ENCODE peak calls at places on chromosomes 3 and 15, in ten cellular contexts. L is epithelial cell of esophagus, X is heart right ventricle, Z is cardiac fibroblast, S is GM12864, P is astrocyte of the spinal cord, A is AG09309, F is lower leg skin, V is WERI-Rb-1, J is ovary. R is an unnamed sample.

GRCh38 chr15:39629376-39629775 is 48.5 kb downstream of the THBS1 start:
- DNase-seq in P (peak), L (peak), J (no peak), F (no peak), X (no peak), V (no peak), S (no peak), A (no peak), Z (peak), R (no peak)

GRCh38 chr15:77782691-77783090 is 150.0 kb upstream of the LINGO1 start:
- DNase-seq in A (no peak), X (no peak), Z (no peak), V (no peak), F (no peak), L (no peak), S (no peak), J (no peak), P (no peak), R (no peak)

GRCh38 chr3:157125101-157125500 is 34.8 kb downstream of the CCNL1 start:
- DNase-seq in X (no peak), S (no peak), A (no peak), P (no peak), J (no peak), Z (no peak), F (no peak), V (no peak), L (peak), R (no peak)

GRCh38 chr15:39801641-39802309 is 19.1 kb upstream of the FSIP1 start:
- DNase-seq in Z (no peak), L (peak), F (no peak), X (no peak), S (no peak), V (peak), J (no peak), A (no peak), P (no peak), R (peak)

GRCh38 chr15:85976102-85976501 is 103.6 kb upstream of the AGBL1 start:
- DNase-seq in A (no peak), J (no peak), V (no peak), S (no peak), X (no peak), F (no peak), Z (no peak), L (no peak), P (no peak), R (no peak)

GRCh38 chr15:83284563-83285283 is at the start of gene BNC1:
- DNase-seq in L (peak), F (no peak), P (peak), X (no peak), J (no peak), S (no peak), V (no peak), Z (no peak), A (no peak), R (no peak)

GRCh38 chr15:58285212-58285920 is 146.4 kb upstream of the LIPC start:
- DNase-seq in L (no peak), A (no peak), F (no peak), V (no peak), P (no peak), Z (no peak), X (no peak), J (no peak), S (no peak), R (peak)

GRCh38 chr15:56174649-56175048 is 69.0 kb downstream of the RFX7 start:
- DNase-seq in L (no peak), J (no peak), V (no peak), X (no peak), F (no peak), S (no peak), P (no peak), Z (no peak), A (no peak), R (no peak)

GRCh38 chr3:59085976-59086375 is 36.2 kb upstream of the CFAP20DC start:
- DNase-seq in J (no peak), F (no peak), X (no peak), L (no peak), S (no peak), Z (no peak), V (no peak), A (no peak), P (no peak), R (no peak)

GRCh38 chr3:171813897-171814460 is 3.7 kb upstream of the PLD1 start:
- DNase-seq in V (no peak), J (no peak), A (no peak), F (peak), Z (peak), S (no peak), X (no peak), P (no peak), L (no peak), R (no peak)

GRCh38 chr3:61454000-61454399 is 107.4 kb upstream of the PTPRG start:
- DNase-seq in A (no peak), V (no peak), S (no peak), Z (peak), P (no peak), J (no peak), L (no peak), X (no peak), F (no peak), R (no peak)

GRCh38 chr3:10376353-10376752 is 55.4 kb upstream of the SEC13 start:
- DNase-seq in Z (no peak), V (no peak), P (no peak), S (no peak), L (no peak), J (no peak), A (no peak), X (no peak), F (no peak), R (no peak)

GRCh38 chr3:146335386-146335785 is 84.5 kb upstream of the PLSCR4 start:
- DNase-seq in J (no peak), V (no peak), X (no peak), L (no peak), P (no peak), F (no peak), A (no peak), S (no peak), Z (no peak), R (no peak)

GRCh38 chr3:8595935-8596262 is 48.7 kb downstream of the SSUH2 start:
- DNase-seq in V (no peak), L (no peak), J (no peak), A (no peak), S (no peak), X (no peak), P (no peak), Z (no peak), F (no peak), R (no peak)

GRCh38 chr3:4232798-4233197 is 70.4 kb upstream of the SETMAR start:
- DNase-seq in V (no peak), P (no peak), S (no peak), L (no peak), Z (no peak), X (no peak), A (no peak), J (no peak), F (no peak), R (no peak)

GRCh38 chr3:188278717-188279324 is 124.9 kb downstream of the LPP start:
- DNase-seq in A (no peak), J (no peak), P (no peak), F (no peak), X (no peak), L (no peak), V (peak), S (no peak), Z (no peak), R (no peak)

GRCh38 chr3:37703633-37704032 is 158.0 kb upstream of the CTDSPL start:
- DNase-seq in F (no peak), L (peak), P (peak), V (no peak), J (no peak), X (no peak), S (no peak), Z (peak), A (no peak), R (no peak)

GRCh38 chr3:90015688-90016356 is 908.4 kb downstream of the EPHA3 start:
- DNase-seq in A (peak), L (peak), X (peak), F (no peak), V (no peak), J (peak), S (no peak), Z (peak), P (peak), R (no peak)

GRCh38 chr3:144866504-144866903 is 894.9 kb downstream of the DIPK2A start:
- DNase-seq in A (peak), V (no peak), L (no peak), J (no peak), Z (peak), X (no peak), P (no peak), S (no peak), F (no peak), R (no peak)

GRCh38 chr3:58388550-58389061 is 45.0 kb downstream of the PDHB start:
- DNase-seq in Z (peak), P (peak), J (no peak), S (no peak), A (peak), L (no peak), V (no peak), X (no peak), F (no peak), R (no peak)

GRCh38 chr3:25747033-25747432 is 36.2 kb downstream of the NGLY1 start:
- DNase-seq in Z (peak), X (no peak), J (no peak), A (no peak), P (peak), V (no peak), L (peak), S (no peak), F (no peak), R (no peak)

GRCh38 chr3:31562525-31562924 is 29.8 kb downstream of the STT3B start:
- DNase-seq in L (no peak), P (no peak), V (no peak), J (no peak), Z (no peak), S (no peak), F (no peak), A (no peak), X (no peak), R (no peak)

GRCh38 chr15:99605490-99605931 is 39.7 kb downstream of the MEF2A start:
- DNase-seq in A (no peak), V (no peak), L (peak), X (no peak), Z (no peak), S (no peak), P (no peak), J (no peak), F (no peak), R (no peak)

GRCh38 chr3:153038779-153039178 is 123.2 kb upstream of the RAP2B start:
- DNase-seq in A (no peak), J (no peak), S (no peak), F (no peak), P (no peak), X (no peak), L (peak), Z (no peak), V (no peak), R (no peak)

GRCh38 chr3:113441051-113441770 is at the start of gene CFAP44:
- DNase-seq in P (peak), F (peak), Z (peak), J (peak), X (peak), A (no peak), L (peak), V (no peak), S (no peak), R (peak)

GRCh38 chr3:10973196-10973595 is 19.4 kb upstream of the SLC6A1 start:
- DNase-seq in L (no peak), S (no peak), A (no peak), X (no peak), J (no peak), V (no peak), Z (no peak), F (no peak), P (no peak), R (no peak)

GRCh38 chr3:33636125-33636855 is 81.8 kb downstream of the CLASP2 start:
- DNase-seq in S (peak), L (peak), A (peak), V (no peak), X (no peak), Z (peak), P (peak), F (no peak), J (no peak), R (no peak)

GRCh38 chr3:155870945-155871745 is 695 bp downstream of the GMPS start:
- DNase-seq in J (peak), F (peak), X (peak), P (no peak), S (no peak), L (peak), A (no peak), V (peak), Z (peak), R (peak)

GRCh38 chr3:61875976-61876671 is 314.8 kb downstream of the PTPRG start:
- DNase-seq in V (no peak), P (no peak), X (no peak), S (no peak), F (no peak), A (no peak), J (no peak), L (no peak), Z (no peak), R (no peak)

GRCh38 chr3:164332856-164333802 is 745.2 kb downstream of the SI start:
- DNase-seq in Z (peak), S (no peak), X (no peak), F (no peak), A (no peak), L (no peak), V (peak), P (peak), J (peak), R (no peak)

GRCh38 chr15:50112488-50113186 is 6.4 kb downstream of the ATP8B4 start:
- DNase-seq in S (no peak), L (no peak), P (no peak), V (no peak), X (no peak), Z (no peak), F (no peak), J (no peak), A (no peak), R (no peak)

GRCh38 chr3:152218604-152219003 is 50.1 kb upstream of the MBNL1 start:
- DNase-seq in L (no peak), V (no peak), X (no peak), F (no peak), J (no peak), A (no peak), P (no peak), S (no peak), Z (no peak), R (no peak)

GRCh38 chr3:134867277-134867676 is 72.2 kb downstream of the EPHB1 start:
- DNase-seq in Z (no peak), V (no peak), P (no peak), A (no peak), F (no peak), X (no peak), L (no peak), S (no peak), J (no peak), R (peak)

GRCh38 chr15:100940785-100941379 is 21.7 kb downstream of the LRRK1 start:
- DNase-seq in L (no peak), F (no peak), S (no peak), X (no peak), A (no peak), P (no peak), J (no peak), V (no peak), Z (no peak), R (no peak)

GRCh38 chr3:72260590-72260914 is 475.6 kb upstream of the PROK2 start:
- DNase-seq in V (no peak), A (no peak), Z (no peak), P (no peak), X (no peak), F (no peak), J (no peak), S (no peak), L (no peak), R (no peak)

GRCh38 chr3:72255736-72256559 is 471.0 kb upstream of the PROK2 start:
- DNase-seq in A (no peak), L (peak), J (no peak), V (no peak), F (peak), S (no peak), Z (peak), P (no peak), X (peak), R (peak)

GRCh38 chr3:72259755-72260589 is 475.0 kb upstream of the PROK2 start:
- DNase-seq in F (no peak), P (peak), L (peak), X (no peak), S (no peak), V (no peak), J (no peak), A (no peak), Z (no peak), R (no peak)

GRCh38 chr3:72258366-72258765 is 473.4 kb upstream of the PROK2 start:
- DNase-seq in X (no peak), P (no peak), S (no peak), L (no peak), F (no peak), A (no peak), J (no peak), Z (no peak), V (no peak), R (no peak)

DNA sequence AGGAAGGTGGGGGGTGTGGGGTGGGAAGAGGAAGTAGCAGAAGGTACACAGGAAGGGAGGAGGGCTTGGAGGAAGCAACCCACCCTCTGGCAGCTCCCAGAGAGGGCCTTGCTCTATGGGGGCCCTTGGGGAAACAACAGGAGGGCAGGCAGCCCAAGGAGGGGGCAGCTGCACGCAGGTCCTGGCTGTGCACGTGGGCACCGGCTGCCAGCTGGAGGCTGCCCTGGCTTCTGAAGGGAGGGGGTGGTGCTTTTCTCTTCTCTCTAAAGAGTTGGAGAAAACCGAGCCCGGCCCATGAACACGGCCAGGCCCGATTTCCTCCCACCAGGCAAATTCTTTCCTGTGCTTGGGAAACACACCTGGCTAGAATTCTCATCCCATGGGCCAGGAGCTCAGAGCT is 473.8 kb upstream of the PROK2 start:
- DNase-seq in S (no peak), Z (no peak), J (no peak), L (no peak), F (no peak), P (no peak), A (no peak), X (no peak), V (no peak), R (no peak)
- H3K4me3 ChIP-seq in S (no peak), Z (no peak), J (no peak), L (no peak), F (no peak), P (no peak), A (no peak), X (no peak), V (no peak), R (no peak)

GRCh38 chr3:14780927-14781507 is 37.7 kb upstream of the FGD5 start:
- DNase-seq in J (peak), V (peak), L (peak), P (peak), X (peak), A (no peak), F (no peak), S (peak), Z (peak), R (peak)
- TF ChIP-seq CTCF in J (no peak), V (peak), L (peak), P (peak), X (peak), A (peak), F (no peak), S (peak), Z (peak), R (peak)

DNA sequence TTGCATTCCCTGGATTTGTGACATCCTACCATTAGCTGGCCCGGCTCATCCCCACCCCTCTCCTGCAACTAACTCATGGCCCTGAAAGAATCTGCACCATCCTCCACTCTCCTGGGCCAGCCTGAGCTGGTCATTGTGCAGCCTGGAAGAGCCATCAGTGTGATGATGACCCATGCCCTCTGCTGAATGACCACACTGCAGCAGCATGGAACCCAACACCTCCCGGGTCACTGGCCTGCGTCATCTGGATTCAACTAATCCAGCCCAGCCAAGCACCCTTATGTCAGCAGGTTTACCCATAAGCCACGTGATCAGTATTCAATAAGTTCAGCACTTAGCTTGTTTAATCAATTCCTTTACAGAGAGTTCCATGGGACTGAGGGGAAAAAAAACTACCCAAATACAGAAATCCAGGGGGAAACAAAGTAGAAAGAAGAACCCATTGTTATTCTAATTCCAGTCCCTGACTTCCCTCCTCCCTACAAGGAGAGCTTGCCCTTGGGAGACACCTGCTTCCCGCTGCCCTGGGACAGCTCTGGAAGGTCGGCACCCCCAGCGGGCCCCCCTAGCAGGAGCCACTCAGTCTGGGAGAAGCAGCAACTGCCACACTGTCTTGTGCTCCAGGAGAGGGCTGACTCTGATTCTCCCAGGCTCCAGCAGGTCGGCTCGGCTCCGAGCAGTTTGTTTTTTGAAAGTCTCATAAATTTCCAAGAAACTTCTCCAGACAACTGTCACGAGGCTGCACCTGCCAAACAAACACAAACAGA is 309.1 kb upstream of the TLE3 start:
- DNase-seq in F (no peak), X (no peak), A (no peak), Z (no peak), J (no peak), S (no peak), V (no peak), P (no peak), L (no peak), R (peak)
- H3K4me3 ChIP-seq in F (no peak), X (no peak), A (no peak), Z (no peak), J (no peak), S (no peak), V (no peak), P (no peak), L (no peak), R (no peak)

DNA sequence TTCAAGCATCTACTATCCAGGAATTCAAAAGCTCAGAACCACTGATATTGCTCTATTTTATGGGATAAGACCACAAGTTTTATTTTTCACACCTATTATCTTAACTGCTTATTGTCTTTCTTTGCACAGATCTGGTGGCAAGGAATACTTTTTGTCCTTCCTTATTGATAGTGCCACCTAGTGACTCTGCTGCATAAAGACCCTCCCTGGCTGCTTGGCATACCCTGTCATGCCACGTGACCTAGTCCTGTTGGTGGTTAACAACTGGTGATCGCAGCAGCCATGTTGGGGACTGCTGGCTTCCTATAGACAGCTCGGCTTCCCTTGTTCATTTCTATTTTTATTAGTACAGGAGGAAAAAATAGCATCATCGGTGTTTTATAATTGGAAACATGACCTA is 236.3 kb downstream of the MEX3B start:
- DNase-seq in A (no peak), L (no peak), Z (peak), P (no peak), F (no peak), S (no peak), X (peak), V (peak), J (no peak), R (no peak)
- TF ChIP-seq CTCF in A (no peak), L (no peak), Z (no peak), P (peak), F (no peak), S (no peak), X (peak), V (peak), J (no peak), R (peak)

GRCh38 chr15:20386198-20386597 is 155.4 kb downstream of the GOLGA6L6 start:
- DNase-seq in J (no peak), A (no peak), L (no peak), X (no peak), S (no peak), P (no peak), Z (no peak), V (no peak), F (no peak), R (no peak)
- H3K4me3 ChIP-seq in J (no peak), A (no peak), L (no peak), X (no peak), S (no peak), P (no peak), Z (no peak), V (no peak), F (no peak), R (no peak)

R was measured in right lobe of liver.